ENCODE peak calls at places on chromosomes 7 and 10, in six cellular contexts. D is myocyte, L is skeletal muscle cell, U is HT1080, Y is activated B cell treated with CpG ODN at 0.5 μM for 24 hours, T is HTR-8/SVneo. S is an unnamed sample.

GRCh38 chr7:39921505-39922250 is 28.4 kb upstream of the CDK13 start:
- DNase-seq in L (no peak), D (peak; percentile 85), T (no peak), Y (no peak), U (no peak), S (no peak)

GRCh38 chr7:117272360-117272759 is 50.5 kb downstream of the WNT2 start:
- DNase-seq in U (no peak), D (no peak), T (no peak), Y (no peak), L (no peak), S (no peak)

GRCh38 chr7:151244871-151245346 is 3.6 kb downstream of the SMARCD3 start:
- DNase-seq in L (no peak), T (no peak), D (no peak), Y (no peak), U (no peak), S (no peak)

GRCh38 chr10:131843881-131844284 is 56.9 kb upstream of the PPP2R2D start:
- DNase-seq in L (no peak), U (no peak), Y (no peak), T (no peak), D (no peak), S (no peak)

GRCh38 chr10:117552759-117553158 is 10.2 kb downstream of the EMX2 start:
- DNase-seq in Y (no peak), D (no peak), U (no peak), T (no peak), L (no peak), S (no peak)

GRCh38 chr7:157476654-157477549 is 140.1 kb downstream of the DNAJB6 start:
- DNase-seq in L (no peak), D (no peak), U (no peak), Y (no peak), T (no peak), S (no peak)

GRCh38 chr10:20202337-20202736 is 386.1 kb downstream of the PLXDC2 start:
- DNase-seq in D (no peak), Y (no peak), L (no peak), U (no peak), T (no peak), S (no peak)

GRCh38 chr7:70569335-70569819 is 562.6 kb upstream of the GALNT17 start:
- DNase-seq in Y (no peak), T (no peak), D (peak; percentile 65), U (no peak), L (peak; percentile 31), S (no peak)

GRCh38 chr7:132177708-132178392 is 398.4 kb downstream of the PLXNA4 start:
- DNase-seq in L (no peak), D (no peak), T (no peak), Y (no peak), U (peak; percentile 12), S (no peak)

GRCh38 chr10:125023862-125024495 is 82.1 kb downstream of the ZRANB1 start:
- DNase-seq in U (no peak), L (no peak), Y (no peak), D (no peak), T (no peak), S (no peak)

S was measured in brain pericyte.